ENCODE peak calls at places on chromosomes 6 and 20, in eight cellular contexts. V is nephron progenitor cell, R is fibroblast of the aortic adventitia, H is fibroblast of villous mesenchyme, I is keratinocyte, Y is RWPE1, A is GM12878, C is GM13977. J is an unnamed sample.

GRCh38 chr6:91669154-91669903 is 1082.5 kb upstream of the MAP3K7 start:
- DNase-seq in I (no peak), A (no peak), Y (no peak), V (no peak), R (no peak), H (no peak), C (no peak), J (no peak)

GRCh38 chr20:44081476-44081875 is 105.5 kb downstream of the JPH2 start:
- DNase-seq in Y (no peak), I (no peak), A (no peak), R (no peak), V (no peak), H (no peak), C (no peak), J (no peak)

GRCh38 chr6:31615748-31616147 is 714 bp downstream of the AIF1 start:
- DNase-seq in V (no peak), I (no peak), A (no peak), R (no peak), C (no peak), H (no peak), Y (no peak), J (no peak)

GRCh38 chr6:137259349-137259748 is 40.2 kb upstream of the IFNGR1 start:
- DNase-seq in Y (no peak), I (peak), A (no peak), C (no peak), R (no peak), H (no peak), V (no peak), J (no peak)

GRCh38 chr6:106674541-106675229 is 45.3 kb downstream of the QRSL1 start:
- DNase-seq in I (no peak), R (no peak), Y (no peak), A (no peak), V (no peak), H (no peak), C (no peak), J (no peak)

GRCh38 chr20:3367125-3367524 is 40.3 kb downstream of the DNAAF9 start:
- DNase-seq in V (no peak), A (no peak), R (no peak), C (no peak), Y (no peak), H (peak), I (no peak), J (no peak)

GRCh38 chr20:33689973-33690372 is 3.8 kb upstream of the E2F1 start:
- DNase-seq in R (peak), Y (no peak), C (no peak), V (no peak), I (no peak), H (peak), A (no peak), J (peak)

GRCh38 chr20:46087161-46087560 is 2.6 kb downstream of the NCOA5 start:
- DNase-seq in A (no peak), Y (no peak), V (no peak), I (no peak), H (peak), C (no peak), R (peak), J (no peak)

GRCh38 chr6:38184780-38185080 is 365.2 kb downstream of the ZFAND3 start:
- DNase-seq in A (no peak), H (no peak), Y (no peak), I (no peak), R (no peak), V (no peak), C (peak), J (no peak)

GRCh38 chr20:54041336-54041735 is 29.1 kb downstream of the BCAS1 start:
- DNase-seq in C (no peak), H (no peak), A (no peak), V (no peak), I (no peak), Y (no peak), R (no peak), J (no peak)

GRCh38 chr20:40442181-40442963 is 246.7 kb downstream of the MAFB start:
- DNase-seq in C (no peak), Y (no peak), R (peak), V (no peak), A (no peak), I (no peak), H (no peak), J (no peak)

GRCh38 chr20:11529046-11529445 is 388.6 kb upstream of the BTBD3 start:
- DNase-seq in Y (peak), H (no peak), A (no peak), I (no peak), R (no peak), V (no peak), C (no peak), J (no peak)

GRCh38 chr20:48238781-48239180 is 453.5 kb upstream of the SULF2 start:
- DNase-seq in I (no peak), R (peak), H (peak), C (no peak), Y (no peak), V (no peak), A (no peak), J (no peak)

GRCh38 chr6:167572841-167573271 is 248.0 kb downstream of the TTLL2 start:
- DNase-seq in V (no peak), I (no peak), Y (no peak), H (no peak), A (no peak), C (no peak), R (no peak), J (no peak)

GRCh38 chr6:148528292-148528691 is 185.7 kb downstream of the SASH1 start:
- DNase-seq in R (peak), V (no peak), A (no peak), C (no peak), I (no peak), Y (no peak), H (peak), J (no peak)

GRCh38 chr20:64099880-64100565 is 7.3 kb downstream of the NPBWR2 start:
- DNase-seq in R (no peak), I (no peak), A (no peak), Y (no peak), C (peak), H (no peak), V (no peak), J (no peak)

GRCh38 chr6:98808522-98809210 is 25.7 kb upstream of the POU3F2 start:
- DNase-seq in V (no peak), C (no peak), Y (no peak), H (no peak), I (no peak), R (no peak), A (no peak), J (no peak)

GRCh38 chr6:89615882-89616281 is 22.7 kb downstream of the LYRM2 start:
- DNase-seq in I (no peak), V (no peak), R (no peak), Y (no peak), C (no peak), H (no peak), A (no peak), J (no peak)

GRCh38 chr20:8808180-8808535 is 260.7 kb upstream of the PLCB4 start:
- DNase-seq in I (no peak), C (no peak), R (no peak), V (no peak), H (no peak), A (no peak), Y (no peak), J (no peak)

GRCh38 chr6:150006961-150007464 is 18.3 kb downstream of the RAET1L start:
- DNase-seq in I (no peak), R (peak), A (no peak), H (peak), V (peak), C (peak), Y (no peak), J (no peak)

GRCh38 chr6:106473807-106474206 is 113.3 kb downstream of the CRYBG1 start:
- DNase-seq in C (no peak), A (no peak), H (peak), Y (peak), V (no peak), R (peak), I (no peak), J (no peak)

GRCh38 chr20:37413354-37413753 is 67.4 kb downstream of the SRC start:
- DNase-seq in Y (no peak), A (no peak), I (no peak), H (no peak), V (no peak), R (no peak), C (no peak), J (no peak)

GRCh38 chr20:35568645-35569044 is 26.8 kb downstream of the ERGIC3 start:
- DNase-seq in V (no peak), H (no peak), C (no peak), I (no peak), R (no peak), Y (peak), A (no peak), J (no peak)

GRCh38 chr6:1047926-1048595 is 263.8 kb upstream of the FOXQ1 start:
- DNase-seq in H (no peak), I (no peak), Y (no peak), A (no peak), V (no peak), C (no peak), R (no peak), J (no peak)

GRCh38 chr20:15224199-15224598 is 886.8 kb upstream of the FLRT3 start:
- DNase-seq in C (no peak), R (no peak), V (no peak), Y (no peak), A (no peak), I (no peak), H (no peak), J (no peak)

GRCh38 chr20:46414608-46415007 is 8.2 kb upstream of the ELMO2 start:
- DNase-seq in Y (no peak), C (no peak), A (no peak), V (no peak), H (no peak), R (no peak), I (no peak), J (no peak)

GRCh38 chr6:70738028-70738427 is 70.3 kb downstream of the SMAP1 start:
- DNase-seq in Y (no peak), I (no peak), H (no peak), V (no peak), A (no peak), R (peak), C (no peak), J (no peak)

GRCh38 chr6:168206681-168207274 is 112.8 kb downstream of the DACT2 start:
- DNase-seq in H (no peak), A (no peak), C (no peak), R (no peak), Y (no peak), V (no peak), I (no peak), J (no peak)

GRCh38 chr6:1310628-1311399 is 1.1 kb upstream of the FOXQ1 start:
- DNase-seq in Y (no peak), I (no peak), R (no peak), V (peak), C (no peak), H (no peak), A (no peak), J (no peak)

GRCh38 chr6:134491473-134491872 is 173.6 kb upstream of the SGK1 start:
- DNase-seq in C (no peak), I (no peak), Y (no peak), R (peak), A (no peak), V (no peak), H (peak), J (no peak)

GRCh38 chr6:133040025-133040838 is 200.9 kb upstream of the EYA4 start:
- DNase-seq in V (no peak), I (no peak), A (no peak), H (peak), Y (peak), R (peak), C (no peak), J (no peak)

GRCh38 chr6:1713016-1713600 is 103.4 kb downstream of the FOXC1 start:
- DNase-seq in A (no peak), R (no peak), I (no peak), V (no peak), C (no peak), Y (no peak), H (no peak), J (no peak)

GRCh38 chr6:79168695-79168980 is 65.8 kb downstream of the HMGN3 start:
- DNase-seq in R (no peak), H (peak), V (no peak), A (no peak), C (no peak), I (no peak), Y (no peak), J (no peak)

GRCh38 chr6:113995632-113996031 is 24.7 kb upstream of the HDAC2 start:
- DNase-seq in Y (peak), H (peak), A (no peak), R (peak), V (peak), C (no peak), I (no peak), J (no peak)
- TF ChIP-seq CTCF in Y (no peak), H (no peak), A (no peak), R (no peak), V (no peak), C (no peak), I (no peak), J (no peak)

GRCh38 chr6:129440691-129441090 is 269.3 kb downstream of the ARHGAP18 start:
- DNase-seq in H (no peak), V (no peak), I (no peak), R (peak), C (no peak), Y (no peak), A (no peak), J (no peak)
- TF ChIP-seq CTCF in H (no peak), V (no peak), I (no peak), R (no peak), C (no peak), Y (no peak), A (no peak), J (no peak)

GRCh38 chr6:45714795-45715507 is 300.7 kb downstream of the CLIC5 start:
- DNase-seq in A (peak), R (peak), V (peak), I (no peak), H (peak), Y (peak), C (peak), J (no peak)

GRCh38 chr6:45715508-45715803 is 300.2 kb downstream of the CLIC5 start:
- DNase-seq in Y (no peak), C (no peak), R (no peak), H (no peak), V (no peak), I (no peak), A (no peak), J (no peak)

GRCh38 chr6:45717027-45717426 is 298.6 kb downstream of the CLIC5 start:
- DNase-seq in V (no peak), Y (no peak), H (no peak), I (no peak), A (no peak), C (no peak), R (no peak), J (no peak)

GRCh38 chr6:45717715-45718114 is 297.9 kb downstream of the CLIC5 start:
- DNase-seq in I (no peak), V (no peak), R (no peak), C (no peak), Y (no peak), H (no peak), A (no peak), J (no peak)

GRCh38 chr6:45713981-45714685 is 301.5 kb downstream of the CLIC5 start:
- DNase-seq in Y (no peak), H (no peak), A (no peak), R (no peak), V (no peak), C (no peak), I (no peak), J (no peak)
- TF ChIP-seq CTCF in Y (no peak), H (no peak), A (no peak), R (no peak), V (no peak), C (no peak), I (no peak), J (no peak)

GRCh38 chr6:66232890-66233289 is 525.9 kb upstream of the EYS start:
- DNase-seq in I (no peak), R (no peak), A (no peak), Y (no peak), V (no peak), H (no peak), C (no peak), J (no peak)
- TF ChIP-seq CTCF in I (no peak), R (no peak), A (no peak), Y (no peak), V (no peak), H (no peak), C (no peak), J (no peak)

DNA sequence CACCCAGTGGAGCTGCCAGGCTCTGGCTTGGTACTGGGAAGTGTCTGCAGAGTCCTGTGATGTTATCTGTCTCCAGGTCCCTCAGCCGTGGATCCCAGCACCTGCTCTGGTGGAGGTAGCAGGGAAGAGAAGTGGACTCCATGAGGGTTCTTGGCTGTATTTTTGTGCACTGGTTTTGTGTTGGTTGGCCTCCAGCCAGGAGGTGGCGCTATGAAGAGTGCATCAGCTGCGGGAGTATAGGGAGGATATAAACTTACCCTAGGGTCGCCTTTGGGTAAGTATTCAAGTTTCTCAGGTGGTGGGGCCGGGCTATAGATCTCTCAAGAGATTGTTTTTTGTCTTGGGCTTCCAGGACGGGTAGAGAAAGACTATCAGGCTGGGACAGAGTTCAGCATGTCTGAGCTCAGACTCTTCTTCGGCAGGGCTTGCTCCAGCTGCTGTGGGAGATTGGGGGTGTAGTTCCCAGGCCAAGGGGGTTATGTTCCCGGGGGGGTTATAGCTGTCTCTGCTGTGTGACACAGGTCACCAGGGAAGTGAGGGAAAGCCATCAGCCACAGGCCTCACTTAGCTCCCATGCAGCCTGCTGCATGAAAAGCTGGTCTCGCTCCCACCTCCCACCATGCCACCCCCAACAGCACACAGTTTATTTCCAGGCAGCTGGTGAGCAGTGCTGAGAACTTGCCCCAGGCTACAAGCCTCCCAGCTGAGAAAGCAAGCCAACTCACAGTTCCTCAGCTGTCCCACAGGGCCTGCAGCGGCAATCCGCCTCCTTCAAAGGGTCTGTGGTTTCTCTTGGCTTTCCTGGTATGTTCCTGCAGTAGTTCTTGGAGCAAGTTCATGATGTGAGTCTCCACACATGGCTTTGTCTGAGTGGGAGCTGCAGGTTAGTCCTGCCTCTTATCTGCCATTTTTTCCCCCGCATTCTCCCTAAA is 115.7 kb downstream of the AIG1 start:
- DNase-seq in I (peak), V (no peak), A (no peak), H (peak), Y (peak), R (peak), C (no peak), J (no peak)
- TF ChIP-seq CTCF in I (peak), V (no peak), A (no peak), H (no peak), Y (no peak), R (peak), C (no peak), J (no peak)

DNA sequence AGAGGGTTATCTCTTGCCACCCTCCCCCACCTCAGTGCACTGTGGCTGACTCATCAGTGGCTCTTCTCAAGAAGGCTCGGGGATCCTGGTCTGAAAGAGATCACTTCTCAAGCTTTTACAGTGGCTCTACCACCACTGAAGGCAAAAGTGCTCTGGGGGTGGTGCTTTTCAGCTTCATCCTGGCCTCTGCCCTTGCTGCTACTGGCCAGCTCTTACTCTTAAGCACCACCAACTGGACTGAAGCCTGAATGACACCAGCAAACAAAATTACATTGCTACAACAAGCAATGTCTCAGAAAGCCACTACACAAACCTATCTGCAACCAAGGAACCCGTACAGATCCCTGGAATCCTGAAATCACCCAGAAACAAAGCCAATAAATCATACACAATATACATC is 402.1 kb downstream of the EPHA7 start:
- DNase-seq in I (no peak), A (no peak), Y (no peak), R (peak), C (no peak), V (no peak), H (peak), J (no peak)
- TF ChIP-seq CTCF in I (no peak), A (peak), Y (no peak), R (peak), C (no peak), V (peak), H (peak), J (no peak)